ENCODE peak calls at places on chromosomes 7 and 10, in five cellular contexts. A is DMS53; O is GM04504; X is AG09319; N is effector memory CD8-positive, alpha-beta T cell. F is an unnamed sample.

GRCh38 chr10:75137533-75138438 is 26.3 kb downstream of the SAMD8 start:
- DNase-seq in A (peak), O (peak), N (no peak), X (peak), F (no peak)

GRCh38 chr10:78976825-78977760 is 91.7 kb upstream of the ZMIZ1 start:
- DNase-seq in O (no peak), A (no peak), X (no peak), N (no peak), F (no peak)

GRCh38 chr10:71314028-71314693 is 4.9 kb upstream of the SLC29A3 start:
- DNase-seq in N (peak), A (peak), O (no peak), X (no peak), F (no peak)

GRCh38 chr7:96589038-96589437 is 120.6 kb downstream of the SEM1 start:
- DNase-seq in X (no peak), O (no peak), N (no peak), A (peak), F (no peak)

GRCh38 chr10:43214071-43214955 is 52.6 kb downstream of the RASGEF1A start:
- DNase-seq in N (no peak), A (no peak), O (no peak), X (no peak), F (no peak)

GRCh38 chr7:2524808-2525140 is 5.2 kb downstream of the LFNG start:
- DNase-seq in N (no peak), O (no peak), X (no peak), A (peak), F (no peak)

GRCh38 chr7:130352335-130353074 is 7.9 kb downstream of the CPA5 start:
- DNase-seq in O (peak), X (no peak), A (peak), N (no peak), F (peak)

GRCh38 chr7:2070151-2070763 is 162.5 kb downstream of the MAD1L1 start:
- DNase-seq in N (no peak), O (no peak), X (no peak), A (no peak), F (no peak)

GRCh38 chr10:44511601-44512000 is 126.7 kb upstream of the CXCL12 start:
- DNase-seq in A (no peak), N (no peak), X (no peak), O (no peak), F (no peak)

GRCh38 chr7:141362580-141363435 is 188.4 kb upstream of the AGK start:
- DNase-seq in X (no peak), N (no peak), A (no peak), O (peak), F (no peak)

GRCh38 chr10:70096705-70097420 is 35.8 kb downstream of the AIFM2 start:
- DNase-seq in X (no peak), N (no peak), A (no peak), O (no peak), F (no peak)

GRCh38 chr10:42976353-42977031 is 100.4 kb upstream of the RET start:
- DNase-seq in N (no peak), X (no peak), O (no peak), A (no peak), F (no peak)

GRCh38 chr7:71343821-71344341 is 211.9 kb downstream of the GALNT17 start:
- DNase-seq in O (no peak), N (no peak), X (no peak), A (no peak), F (no peak)

GRCh38 chr10:24853661-24854060 is 98.7 kb downstream of the PRTFDC1 start:
- DNase-seq in A (no peak), X (no peak), O (no peak), N (no peak), F (no peak)

GRCh38 chr7:564176-564890 is 44.7 kb upstream of the PDGFA start:
- DNase-seq in A (no peak), O (no peak), X (no peak), N (no peak), F (no peak)

GRCh38 chr7:128110641-128111365 is 79.6 kb upstream of the LRRC4 start:
- DNase-seq in N (no peak), X (no peak), A (no peak), O (no peak), F (no peak)

GRCh38 chr7:35701287-35701686 is 6.4 kb upstream of the HERPUD2 start:
- DNase-seq in N (no peak), A (no peak), O (no peak), X (no peak), F (no peak)

GRCh38 chr7:25028370-25028971 is 48.5 kb upstream of the OSBPL3 start:
- DNase-seq in N (no peak), A (peak), O (peak), X (peak), F (no peak)

GRCh38 chr10:31620236-31621151 is 301.5 kb downstream of the ZEB1 start:
- DNase-seq in N (no peak), O (no peak), A (peak), X (peak), F (no peak)

GRCh38 chr7:155293721-155294642 is 3.7 kb upstream of the INSIG1 start:
- DNase-seq in A (no peak), O (no peak), N (no peak), X (no peak), F (no peak)

GRCh38 chr10:24721254-24722106 is 2.2 kb downstream of the ARHGAP21 start:
- DNase-seq in O (no peak), X (no peak), A (no peak), N (no peak), F (no peak)

GRCh38 chr10:86117051-86117450 is 249.5 kb downstream of the GRID1 start:
- DNase-seq in N (no peak), O (no peak), X (no peak), A (no peak), F (no peak)

GRCh38 chr10:48802611-48803046 is 118.0 kb downstream of the WDFY4 start:
- DNase-seq in A (no peak), X (no peak), N (no peak), O (no peak), F (no peak)

GRCh38 chr10:68566955-68567354 is 6.8 kb downstream of the TET1 start:
- DNase-seq in O (no peak), X (no peak), A (no peak), N (no peak), F (no peak)

GRCh38 chr10:93465806-93466675 is 16.1 kb downstream of the MYOF start:
- DNase-seq in A (peak), N (no peak), O (peak), X (peak), F (no peak)

GRCh38 chr7:30038182-30038980 is 10.2 kb downstream of the PLEKHA8 start:
- DNase-seq in N (no peak), O (no peak), A (no peak), X (peak), F (no peak)

GRCh38 chr7:129650056-129650758 is 38.7 kb downstream of the NRF1 start:
- DNase-seq in N (no peak), A (no peak), X (no peak), O (no peak), F (no peak)

GRCh38 chr10:129764011-129764900 is 199.8 kb downstream of the EBF3 start:
- DNase-seq in X (no peak), N (no peak), O (no peak), A (no peak), F (no peak)

GRCh38 chr7:17680943-17681351 is 259.3 kb downstream of the SNX13 start:
- DNase-seq in N (no peak), A (peak), O (no peak), X (no peak), F (no peak)

GRCh38 chr10:85618841-85619240 is 747.8 kb downstream of the GRID1 start:
- DNase-seq in O (no peak), A (no peak), N (no peak), X (no peak), F (no peak)

GRCh38 chr7:68288099-68288498 is 1291.5 kb downstream of the TYW1 start:
- DNase-seq in A (no peak), X (no peak), N (no peak), O (no peak), F (no peak)

F was measured in NCI-H187 treated with DMSO at 0.1 percent for 48 hours.